ENCODE peak calls at places on chromosomes 4 and X, in ten cellular contexts. G is testis, O is hepatocyte, S is cardiac muscle cell, V is lower lobe of right lung, L is fibroblast of lung, I is IMR-90, U is thoracic aorta, J is suprapubic skin, R is sigmoid colon. D is an unnamed sample.

GRCh38 chr4:2469192-2469984 is 482 bp downstream of the RNF4 start:
- DNase-seq in G (peak; percentile 67), O (peak; percentile 66), S (peak; percentile 35), V (peak; percentile 78), L (peak; percentile 27), I (peak; percentile 25), U (no peak), J (no peak), R (no peak), D (peak; percentile 47)

GRCh38 chrX:78383594-78383993 is 56.2 kb upstream of the CYSLTR1 start:
- DNase-seq in G (no peak), O (no peak), S (no peak), V (no peak), L (no peak), I (no peak), U (no peak), J (no peak), R (no peak), D (no peak)

GRCh38 chr4:186217733-186218293 is 9.5 kb upstream of the KLKB1 start:
- DNase-seq in G (no peak), O (peak; percentile 18), S (no peak), V (no peak), L (no peak), I (no peak), U (no peak), J (no peak), R (no peak), D (no peak)

GRCh38 chrX:47226071-47226470 is 6.7 kb upstream of the USP11 start:
- DNase-seq in G (no peak), O (no peak), S (no peak), V (no peak), L (no peak), I (no peak), U (no peak), J (peak; percentile 44), R (no peak), D (no peak)

GRCh38 chr4:170087163-170087700 is 2.5 kb downstream of the AADAT start:
- DNase-seq in G (no peak), O (no peak), S (peak; percentile 25), V (no peak), L (peak; percentile 2), I (no peak), U (no peak), J (no peak), R (no peak), D (peak; percentile 45)

GRCh38 chrX:10467793-10468192 is 152.6 kb downstream of the MID1 start:
- DNase-seq in G (no peak), O (no peak), S (peak; percentile 80), V (no peak), L (peak; percentile 64), I (peak; percentile 54), U (no peak), J (no peak), R (no peak), D (no peak)

GRCh38 chr4:10974371-10974770 is 289.8 kb upstream of the CLNK start:
- DNase-seq in G (no peak), O (no peak), S (no peak), V (no peak), L (no peak), I (no peak), U (no peak), J (no peak), R (no peak), D (no peak)

GRCh38 chrX:47283015-47283771 is 50.4 kb downstream of the USP11 start:
- DNase-seq in G (peak; percentile 81), O (no peak), S (peak; percentile 75), V (no peak), L (peak; percentile 41), I (peak; percentile 65), U (no peak), J (no peak), R (no peak), D (no peak)

GRCh38 chrX:131802836-131803626 is 220.1 kb upstream of the STK26 start:
- DNase-seq in G (peak; percentile 43), O (no peak), S (no peak), V (no peak), L (no peak), I (peak; percentile 52), U (no peak), J (no peak), R (peak; percentile 88), D (peak; percentile 76)

GRCh38 chr4:87461281-87461700 is 38.9 kb downstream of the NUDT9 start:
- DNase-seq in G (no peak), O (no peak), S (no peak), V (no peak), L (peak; percentile 17), I (peak; percentile 50), U (no peak), J (no peak), R (no peak), D (no peak)

GRCh38 chr4:26325191-26325590 is 4.4 kb downstream of the RBPJ start:
- DNase-seq in G (no peak), O (peak; percentile 34), S (peak; percentile 50), V (no peak), L (peak; percentile 74), I (peak; percentile 67), U (no peak), J (no peak), R (no peak), D (peak; percentile 64)
- TF ChIP-seq CTCF in G (no peak), O (peak; percentile 37), S (peak; percentile 58), V (peak; percentile 21), L (peak; percentile 69), I (peak; percentile 61), U (no peak), J (no peak), R (no peak), D (peak; percentile 31)

GRCh38 chr4:16289872-16290554 is 63.7 kb upstream of the TAPT1 start:
- DNase-seq in G (no peak), O (peak; percentile 51), S (peak; percentile 64), V (no peak), L (peak; percentile 61), I (peak; percentile 46), U (no peak), J (no peak), R (no peak), D (peak; percentile 54)
- TF ChIP-seq CTCF in G (no peak), O (peak; percentile 68), S (peak; percentile 53), V (peak; percentile 67), L (peak; percentile 51), I (peak; percentile 74), U (peak; percentile 54), J (peak; percentile 24), R (no peak), D (peak; percentile 53)

GRCh38 chrX:64571011-64571410 is 175.8 kb upstream of the MTMR8 start:
- DNase-seq in G (no peak), O (no peak), S (no peak), V (no peak), L (no peak), I (no peak), U (no peak), J (no peak), R (no peak), D (no peak)

DNA sequence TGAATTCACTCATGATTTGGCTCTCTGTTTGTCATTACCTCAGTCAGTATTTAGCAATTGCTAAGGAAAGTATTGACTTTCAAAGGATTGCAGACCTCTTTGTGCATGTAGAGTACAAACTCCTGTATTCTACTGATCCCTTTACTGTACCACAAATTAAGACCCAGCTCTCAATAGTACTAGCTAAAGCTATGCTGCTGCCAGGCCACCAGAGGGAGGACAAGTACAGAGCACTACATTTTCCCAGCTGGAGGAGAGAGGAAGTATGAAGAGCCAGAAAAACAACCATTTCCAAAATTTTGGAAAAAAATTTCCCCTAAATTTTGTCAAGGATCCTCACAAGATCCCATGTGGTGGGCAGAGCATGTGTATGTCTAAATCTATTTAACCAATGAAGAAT is 175.0 kb upstream of the MTMR8 start:
- DNase-seq in G (no peak), O (no peak), S (no peak), V (no peak), L (no peak), I (no peak), U (no peak), J (no peak), R (no peak), D (no peak)
- TF ChIP-seq CTCF in G (no peak), O (peak; percentile 22), S (no peak), V (no peak), L (no peak), I (no peak), U (no peak), J (no peak), R (no peak), D (no peak)

GRCh38 chrX:12349201-12349600 is 210.9 kb downstream of the FRMPD4 start:
- DNase-seq in G (no peak), O (no peak), S (no peak), V (no peak), L (no peak), I (no peak), U (no peak), J (no peak), R (no peak), D (no peak)
- TF ChIP-seq CTCF in G (no peak), O (no peak), S (no peak), V (no peak), L (no peak), I (no peak), U (no peak), J (no peak), R (no peak), D (no peak)

DNA sequence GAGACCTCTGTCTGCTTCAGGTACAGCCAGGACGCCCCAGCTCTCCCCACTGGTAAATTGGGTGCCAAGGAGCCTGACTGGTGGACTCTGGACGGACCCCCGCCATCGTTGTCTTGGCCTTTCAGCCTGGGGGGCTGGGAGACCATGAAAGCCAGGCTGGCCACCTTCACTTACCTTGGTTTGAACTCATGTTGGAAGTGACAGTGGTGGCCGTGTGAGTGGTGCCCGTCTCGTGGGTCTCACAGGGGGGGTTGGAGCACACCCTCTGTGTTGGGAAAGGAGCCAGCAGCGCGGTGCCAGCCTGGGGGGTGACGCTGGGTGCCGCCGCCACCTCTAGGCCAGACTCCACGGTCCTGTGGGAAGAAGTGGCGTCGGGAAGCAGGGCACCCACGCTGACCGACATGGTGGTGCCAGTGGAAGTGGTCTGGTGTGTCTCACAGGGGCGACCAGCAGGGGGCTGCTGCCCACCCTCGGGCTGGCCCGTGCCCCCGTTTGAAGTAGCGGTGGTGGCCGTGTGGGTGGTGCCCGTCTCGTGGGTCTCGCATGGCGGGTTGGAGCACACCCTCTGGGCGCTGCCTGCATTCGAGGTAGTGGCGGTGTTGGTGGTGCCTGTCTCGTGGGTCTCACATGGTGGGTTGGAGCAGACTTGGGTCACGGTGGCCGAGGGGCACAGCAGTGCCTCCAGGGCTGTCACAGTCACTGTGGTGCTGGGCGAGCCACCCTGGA is 9.6 kb upstream of the RENBP start:
- DNase-seq in G (no peak), O (no peak), S (no peak), V (no peak), L (no peak), I (no peak), U (no peak), J (no peak), R (no peak), D (no peak)
- TF ChIP-seq CTCF in G (no peak), O (no peak), S (no peak), V (no peak), L (no peak), I (no peak), U (no peak), J (no peak), R (no peak), D (no peak)

D was measured in MCF 10A.